ENCODE peak calls at places on chromosome 16, in seven cellular contexts. D, U, K, V, N, Z and L are unnamed samples.

GRCh38 chr16:49833796-49834195 is 22.1 kb downstream of the ZNF423 start:
- DNase-seq in U (no peak), K (no peak), V (no peak), N (no peak), D (no peak), Z (no peak), L (peak)

GRCh38 chr16:10749680-10750035 is 6.0 kb downstream of the NUBP1 start:
- DNase-seq in U (no peak), D (no peak), N (no peak), K (no peak), Z (no peak), V (no peak), L (no peak)

GRCh38 chr16:74749291-74750055 is 25.1 kb downstream of the FA2H start:
- DNase-seq in V (no peak), Z (no peak), D (no peak), U (no peak), N (no peak), K (no peak), L (no peak)

GRCh38 chr16:47461598-47462266 is 601 bp downstream of the PHKB start:
- DNase-seq in V (no peak), N (peak), K (peak), D (no peak), Z (peak), U (no peak), L (peak)

GRCh38 chr16:2816751-2817495 is at the start of gene PRSS21:
- DNase-seq in D (no peak), K (no peak), Z (no peak), V (no peak), U (no peak), N (no peak), L (no peak)

GRCh38 chr16:50451951-50452508 is 83.2 kb upstream of the BRD7 start:
- DNase-seq in U (no peak), N (no peak), Z (no peak), D (no peak), K (no peak), V (no peak), L (no peak)

GRCh38 chr16:69089091-69089912 is 16.2 kb upstream of the HAS3 start:
- DNase-seq in U (no peak), D (no peak), Z (peak), V (peak), N (peak), K (no peak), L (no peak)

GRCh38 chr16:13427943-13428342 is 492.0 kb upstream of the ERCC4 start:
- DNase-seq in V (no peak), Z (no peak), U (no peak), K (no peak), D (no peak), N (no peak), L (no peak)

GRCh38 chr16:89312194-89312593 is 94.7 kb downstream of the ZNF778 start:
- DNase-seq in Z (no peak), N (no peak), V (peak), U (no peak), D (peak), K (no peak), L (peak)

GRCh38 chr16:86690970-86691369 is 112.6 kb downstream of the FOXL1 start:
- DNase-seq in Z (no peak), K (no peak), D (no peak), V (no peak), U (no peak), N (no peak), L (no peak)

GRCh38 chr16:15958703-15959348 is 9.4 kb downstream of the ABCC1 start:
- DNase-seq in D (no peak), V (no peak), K (no peak), N (no peak), Z (no peak), U (no peak), L (no peak)

GRCh38 chr16:71585318-71585703 is 8.4 kb upstream of the TAT start:
- DNase-seq in K (no peak), D (no peak), N (no peak), U (no peak), V (no peak), Z (peak), L (no peak)

GRCh38 chr16:58043571-58044155 is 18.1 kb downstream of the MMP15 start:
- DNase-seq in V (no peak), D (no peak), Z (no peak), U (no peak), N (no peak), K (no peak), L (no peak)

GRCh38 chr16:77330332-77331043 is 104.3 kb downstream of the ADAMTS18 start:
- DNase-seq in U (no peak), Z (no peak), V (no peak), K (no peak), N (no peak), D (no peak), L (no peak)

GRCh38 chr16:55439101-55439690 is 39.8 kb upstream of the MMP2 start:
- DNase-seq in D (no peak), V (no peak), K (peak), Z (no peak), U (no peak), N (no peak), L (peak)

GRCh38 chr16:80324371-80324770 is 216.4 kb upstream of the DYNLRB2 start:
- DNase-seq in D (no peak), U (no peak), K (no peak), Z (no peak), V (no peak), N (no peak), L (no peak)

GRCh38 chr16:20263138-20263855 is 64.0 kb downstream of the GP2 start:
- DNase-seq in N (no peak), K (no peak), D (no peak), U (no peak), Z (no peak), V (no peak), L (no peak)
- H3K4me3 ChIP-seq in N (no peak), K (no peak), D (no peak), U (no peak), Z (no peak), V (no peak), L (no peak)

DNA sequence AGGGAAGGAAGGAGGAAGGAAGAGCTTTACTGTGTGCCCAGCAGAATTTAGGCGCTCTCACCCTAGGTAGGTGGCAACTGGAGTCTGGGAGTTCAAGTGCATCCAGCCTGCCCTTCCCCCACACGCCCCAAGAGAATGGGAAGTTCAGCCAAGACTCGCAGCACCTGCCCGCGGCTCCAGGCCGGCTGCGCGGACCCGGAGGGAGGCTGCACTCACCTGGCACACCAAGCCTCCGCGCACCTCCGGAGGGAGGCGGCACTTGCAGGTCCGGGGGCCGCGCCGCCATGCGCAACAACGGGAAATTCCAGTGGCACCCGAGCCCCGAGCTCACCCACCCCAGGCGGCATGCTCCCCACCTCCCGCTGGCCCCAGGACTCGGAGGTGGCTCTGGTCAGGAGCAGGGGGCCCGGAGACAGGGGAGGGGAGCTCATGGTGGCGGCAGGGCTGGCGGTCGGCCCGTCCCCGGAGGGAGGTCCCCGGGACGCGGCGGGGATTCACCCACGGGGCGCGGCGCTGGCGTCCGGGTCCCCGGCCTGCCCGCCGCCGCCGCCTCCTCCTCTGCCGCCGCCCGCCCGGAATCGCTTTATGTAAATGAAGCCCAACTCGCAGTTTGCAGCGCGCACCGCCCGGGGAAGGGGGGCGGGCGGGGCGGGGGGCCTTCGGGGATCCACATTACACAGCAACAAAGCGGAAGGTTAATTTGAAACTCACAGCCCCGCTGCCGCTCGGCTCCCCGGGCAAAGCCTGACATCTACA is at the start of gene ZFHX3:
- DNase-seq in V (peak), N (peak), D (peak), K (peak), U (peak), Z (peak), L (peak)
- TF ChIP-seq POLR2A in V (no peak), N (peak), D (no peak), K (no peak), U (no peak), Z (no peak), L (peak)

DNA sequence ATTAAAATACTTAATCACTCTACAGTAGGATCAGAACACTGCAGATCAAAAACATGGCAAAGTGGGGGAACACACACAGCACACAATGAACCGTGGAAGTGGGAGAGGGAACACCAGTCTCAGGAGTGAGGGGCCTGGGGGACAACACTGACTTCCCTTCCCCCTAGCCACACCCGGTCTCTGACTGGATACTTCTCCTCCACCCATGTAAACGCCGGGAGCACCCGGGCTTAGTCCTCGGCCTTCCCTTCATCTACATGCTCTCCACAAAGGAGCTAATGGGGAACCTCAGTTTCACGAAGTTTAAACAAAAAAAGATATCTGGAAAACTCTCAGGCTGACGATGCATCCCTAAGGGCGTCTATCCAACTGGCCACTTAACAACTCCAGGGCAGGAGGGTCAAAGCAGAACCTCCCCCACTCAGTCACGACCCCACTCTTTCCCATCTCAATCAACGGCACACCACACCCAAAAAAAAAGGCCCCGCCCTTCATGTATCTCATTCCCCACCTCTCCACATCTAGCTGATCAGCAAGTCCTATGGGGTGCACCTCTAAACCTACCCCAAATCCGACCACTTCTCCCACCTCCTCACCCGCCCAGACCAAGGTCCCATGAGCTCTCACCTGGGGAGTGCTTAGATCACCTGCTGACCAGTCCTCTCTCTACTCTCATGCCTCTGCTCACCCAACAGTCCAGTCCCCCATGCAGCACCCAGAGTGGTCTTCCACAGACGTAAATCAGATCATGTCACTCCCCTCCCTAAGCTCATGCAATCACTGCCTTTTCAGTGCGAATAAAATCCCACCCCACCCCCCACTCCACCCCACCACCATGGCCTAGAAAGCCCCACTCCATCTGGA is 7.4 kb downstream of the ZDHHC7 start:
- DNase-seq in V (no peak), K (no peak), D (no peak), N (no peak), U (no peak), Z (no peak), L (no peak)
- H3K4me3 ChIP-seq in V (no peak), K (no peak), D (no peak), N (no peak), U (no peak), Z (peak), L (no peak)

GRCh38 chr16:981695-982151 is at the start of gene SOX8:
- DNase-seq in V (no peak), D (no peak), Z (no peak), U (no peak), K (no peak), N (no peak), L (no peak)
- TF ChIP-seq POLR2A in V (no peak), D (no peak), Z (no peak), U (no peak), K (no peak), N (no peak), L (peak)

DNA sequence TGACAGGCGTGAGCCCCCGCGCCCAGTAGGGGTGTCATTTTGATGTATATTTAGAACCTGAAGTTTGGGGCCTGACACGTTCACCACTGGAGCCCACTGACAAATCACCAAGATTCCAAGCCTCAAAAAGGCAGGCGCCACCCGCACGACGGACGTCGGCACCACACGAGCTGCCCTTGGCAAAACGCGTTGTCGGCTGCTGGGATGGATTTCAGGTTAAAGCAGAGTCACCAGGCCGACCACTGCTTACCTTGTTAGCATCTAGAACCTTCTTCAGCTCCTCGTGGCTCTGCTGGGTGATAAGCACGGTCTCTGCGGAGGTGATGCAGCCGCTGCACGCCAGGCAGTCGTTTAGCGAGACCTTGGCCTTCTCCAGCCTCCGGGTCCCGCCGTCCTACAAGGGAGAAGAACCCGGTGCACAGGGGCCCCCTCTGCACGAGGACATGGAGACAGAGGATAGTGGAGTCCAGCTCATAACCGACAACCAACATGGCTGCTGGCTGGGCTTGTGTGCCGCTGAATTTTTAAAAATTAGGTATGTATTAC is 3.8 kb downstream of the CIAO3 start:
- DNase-seq in D (no peak), U (no peak), N (no peak), Z (no peak), K (no peak), V (no peak), L (no peak)
- H3K4me3 ChIP-seq in D (no peak), U (no peak), N (no peak), Z (no peak), K (no peak), V (no peak), L (no peak)

GRCh38 chr16:8623634-8624033 is 2.1 kb downstream of the METTL22 start:
- DNase-seq in D (no peak), U (no peak), V (no peak), Z (no peak), N (no peak), K (no peak), L (no peak)

GRCh38 chr16:8622315-8622656 is 788 bp downstream of the METTL22 start:
- DNase-seq in U (no peak), D (no peak), V (no peak), K (no peak), N (no peak), Z (no peak), L (no peak)

GRCh38 chr16:8621221-8621571 is 302 bp upstream of the METTL22 start:
- DNase-seq in U (no peak), Z (no peak), N (no peak), K (no peak), D (no peak), V (no peak), L (no peak)

GRCh38 chr16:8620535-8620934 is 963 bp upstream of the METTL22 start:
- DNase-seq in Z (no peak), D (no peak), U (no peak), N (no peak), V (no peak), K (no peak), L (no peak)

DNA sequence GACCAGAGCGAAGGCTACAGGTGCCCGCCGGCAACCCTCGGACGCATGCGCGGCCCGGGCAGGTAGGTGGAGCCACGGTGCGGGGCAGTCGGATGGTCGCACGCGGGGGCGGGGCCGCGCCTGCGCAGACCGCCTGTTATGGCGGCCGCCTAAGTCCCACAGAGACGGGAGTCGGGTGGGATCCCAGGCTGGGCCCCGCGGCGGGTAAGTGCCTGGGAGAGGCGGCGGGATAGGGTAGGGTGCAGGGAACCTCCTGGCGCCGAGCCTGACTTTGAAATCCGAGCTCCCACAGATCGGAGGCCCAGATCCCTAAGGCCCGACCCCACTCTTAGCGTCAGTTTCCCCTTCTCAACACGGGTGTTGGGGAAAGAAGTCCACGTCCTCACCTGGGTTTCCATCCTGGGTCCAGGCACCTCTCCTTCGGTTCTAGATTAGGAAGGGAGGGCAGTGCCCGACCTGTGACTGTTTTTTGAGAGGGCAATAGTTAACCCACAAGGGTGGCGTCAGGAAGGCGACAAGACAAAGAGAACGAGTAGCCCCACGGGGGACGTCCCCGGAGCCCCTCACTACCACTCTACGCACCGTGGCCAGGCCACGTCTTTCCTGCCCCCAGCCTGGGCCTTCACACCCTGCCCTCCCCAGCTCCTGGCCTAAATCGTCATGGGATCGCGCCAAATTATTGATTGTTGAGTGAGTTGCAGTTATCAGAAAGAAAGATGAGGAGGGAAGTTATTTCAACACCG is at the start of gene METTL22:
- DNase-seq in K (peak), Z (peak), U (peak), N (peak), V (peak), D (peak), L (peak)
- TF ChIP-seq POLR2A in K (peak), Z (peak), U (peak), N (peak), V (peak), D (peak), L (peak)

GRCh38 chr16:30652718-30653117 is 2.0 kb downstream of the PRR14 start:
- DNase-seq in U (peak), N (no peak), D (no peak), V (no peak), K (no peak), Z (no peak), L (no peak)
- H3K4me3 ChIP-seq in U (no peak), N (no peak), D (no peak), V (no peak), K (no peak), Z (no peak), L (no peak)

GRCh38 chr16:27547851-27548250 is 1.9 kb downstream of the GTF3C1 start:
- DNase-seq in K (no peak), V (no peak), D (no peak), Z (no peak), N (no peak), U (no peak), L (no peak)
- TF ChIP-seq POLR2A in K (no peak), V (no peak), D (no peak), Z (no peak), N (no peak), U (no peak), L (no peak)